ENCODE peak calls at places on chromosome 12, in seven cellular contexts. One of them, this sample, is unnamed.

GRCh38 chr12:67804168-67804567 is 155.6 kb downstream of the DYRK2 start:
- ATAC-seq in CD8-positive, alpha-beta T cell: peak
- ATAC-seq in natural killer cell treated with Interleukin-12 subunit alpha and Interleukin-12 subunit beta and Interleukin-15 and Interleukin-18, amount 100 ng/mL, for 72 hours: peak
- ATAC-seq in activated naive CD8-positive, alpha-beta T cell treated with anti-CD3 and anti-CD28 coated beads, Interleukin-2, amount 10 ng/mL, durations not matched to agents 7 days and 5 days: peak
- ATAC-seq in heart right ventricle: no peak
- ATAC-seq in naive B cell: no peak
- ATAC-seq in Right ventricle myocardium inferior: no peak
- ATAC-seq in this sample: no peak

GRCh38 chr12:43754015-43754414 is 4.6 kb downstream of the PUS7L start:
- ATAC-seq in CD8-positive, alpha-beta T cell: no peak
- ATAC-seq in naive B cell: no peak
- ATAC-seq in activated naive CD8-positive, alpha-beta T cell treated with anti-CD3 and anti-CD28 coated beads, Interleukin-2, amount 10 ng/mL, durations not matched to agents 7 days and 5 days: no peak
- ATAC-seq in heart right ventricle: no peak
- ATAC-seq in Right ventricle myocardium inferior: no peak
- ATAC-seq in natural killer cell treated with Interleukin-12 subunit alpha and Interleukin-12 subunit beta and Interleukin-15 and Interleukin-18, amount 100 ng/mL, for 72 hours: no peak
- ATAC-seq in this sample: no peak

GRCh38 chr12:73352826-73353225 is 1080.7 kb downstream of the TRHDE start:
- ATAC-seq in Right ventricle myocardium inferior: no peak
- ATAC-seq in CD8-positive, alpha-beta T cell: no peak
- ATAC-seq in heart right ventricle: no peak
- ATAC-seq in naive B cell: no peak
- ATAC-seq in natural killer cell treated with Interleukin-12 subunit alpha and Interleukin-12 subunit beta and Interleukin-15 and Interleukin-18, amount 100 ng/mL, for 72 hours: no peak
- ATAC-seq in activated naive CD8-positive, alpha-beta T cell treated with anti-CD3 and anti-CD28 coated beads, Interleukin-2, amount 10 ng/mL, durations not matched to agents 7 days and 5 days: no peak
- ATAC-seq in this sample: no peak

GRCh38 chr12:8076357-8076756 is 5.7 kb upstream of the NECAP1 start:
- ATAC-seq in activated naive CD8-positive, alpha-beta T cell treated with anti-CD3 and anti-CD28 coated beads, Interleukin-2, amount 10 ng/mL, durations not matched to agents 7 days and 5 days: no peak
- ATAC-seq in natural killer cell treated with Interleukin-12 subunit alpha and Interleukin-12 subunit beta and Interleukin-15 and Interleukin-18, amount 100 ng/mL, for 72 hours: no peak
- ATAC-seq in Right ventricle myocardium inferior: no peak
- ATAC-seq in CD8-positive, alpha-beta T cell: no peak
- ATAC-seq in heart right ventricle: no peak
- ATAC-seq in naive B cell: no peak
- ATAC-seq in this sample: no peak

GRCh38 chr12:92547906-92548305 is 154.9 kb upstream of the PLEKHG7 start:
- ATAC-seq in natural killer cell treated with Interleukin-12 subunit alpha and Interleukin-12 subunit beta and Interleukin-15 and Interleukin-18, amount 100 ng/mL, for 72 hours: no peak
- ATAC-seq in Right ventricle myocardium inferior: no peak
- ATAC-seq in naive B cell: no peak
- ATAC-seq in activated naive CD8-positive, alpha-beta T cell treated with anti-CD3 and anti-CD28 coated beads, Interleukin-2, amount 10 ng/mL, durations not matched to agents 7 days and 5 days: no peak
- ATAC-seq in CD8-positive, alpha-beta T cell: no peak
- ATAC-seq in heart right ventricle: no peak
- ATAC-seq in this sample: no peak

GRCh38 chr12:12807970-12808702 is 5.0 kb upstream of the DDX47 start:
- ATAC-seq in CD8-positive, alpha-beta T cell: peak
- ATAC-seq in Right ventricle myocardium inferior: peak
- ATAC-seq in activated naive CD8-positive, alpha-beta T cell treated with anti-CD3 and anti-CD28 coated beads, Interleukin-2, amount 10 ng/mL, durations not matched to agents 7 days and 5 days: peak
- ATAC-seq in naive B cell: peak
- ATAC-seq in heart right ventricle: peak
- ATAC-seq in natural killer cell treated with Interleukin-12 subunit alpha and Interleukin-12 subunit beta and Interleukin-15 and Interleukin-18, amount 100 ng/mL, for 72 hours: peak
- ATAC-seq in this sample: no peak

GRCh38 chr12:2750185-2750584 is 44.6 kb upstream of the FKBP4 start:
- ATAC-seq in naive B cell: no peak
- ATAC-seq in activated naive CD8-positive, alpha-beta T cell treated with anti-CD3 and anti-CD28 coated beads, Interleukin-2, amount 10 ng/mL, durations not matched to agents 7 days and 5 days: no peak
- ATAC-seq in CD8-positive, alpha-beta T cell: no peak
- ATAC-seq in heart right ventricle: no peak
- ATAC-seq in Right ventricle myocardium inferior: no peak
- ATAC-seq in natural killer cell treated with Interleukin-12 subunit alpha and Interleukin-12 subunit beta and Interleukin-15 and Interleukin-18, amount 100 ng/mL, for 72 hours: no peak
- ATAC-seq in this sample: no peak

GRCh38 chr12:96195845-96196451 is 1.8 kb downstream of the ELK3 start:
- ATAC-seq in naive B cell: no peak
- ATAC-seq in activated naive CD8-positive, alpha-beta T cell treated with anti-CD3 and anti-CD28 coated beads, Interleukin-2, amount 10 ng/mL, durations not matched to agents 7 days and 5 days: no peak
- ATAC-seq in Right ventricle myocardium inferior: no peak
- ATAC-seq in natural killer cell treated with Interleukin-12 subunit alpha and Interleukin-12 subunit beta and Interleukin-15 and Interleukin-18, amount 100 ng/mL, for 72 hours: no peak
- ATAC-seq in CD8-positive, alpha-beta T cell: peak
- ATAC-seq in heart right ventricle: peak
- ATAC-seq in this sample: peak

GRCh38 chr12:131230340-131231099 is 276.8 kb downstream of the ADGRD1 start:
- ATAC-seq in Right ventricle myocardium inferior: no peak
- ATAC-seq in naive B cell: no peak
- ATAC-seq in activated naive CD8-positive, alpha-beta T cell treated with anti-CD3 and anti-CD28 coated beads, Interleukin-2, amount 10 ng/mL, durations not matched to agents 7 days and 5 days: no peak
- ATAC-seq in natural killer cell treated with Interleukin-12 subunit alpha and Interleukin-12 subunit beta and Interleukin-15 and Interleukin-18, amount 100 ng/mL, for 72 hours: no peak
- ATAC-seq in heart right ventricle: no peak
- ATAC-seq in CD8-positive, alpha-beta T cell: no peak
- ATAC-seq in this sample: no peak

GRCh38 chr12:32794281-32794680 is 38.6 kb upstream of the YARS2 start:
- ATAC-seq in CD8-positive, alpha-beta T cell: no peak
- ATAC-seq in heart right ventricle: peak
- ATAC-seq in naive B cell: no peak
- ATAC-seq in Right ventricle myocardium inferior: no peak
- ATAC-seq in activated naive CD8-positive, alpha-beta T cell treated with anti-CD3 and anti-CD28 coated beads, Interleukin-2, amount 10 ng/mL, durations not matched to agents 7 days and 5 days: no peak
- ATAC-seq in natural killer cell treated with Interleukin-12 subunit alpha and Interleukin-12 subunit beta and Interleukin-15 and Interleukin-18, amount 100 ng/mL, for 72 hours: no peak
- ATAC-seq in this sample: no peak

GRCh38 chr12:12592930-12593329 is 18.7 kb upstream of the CREBL2 start:
- ATAC-seq in activated naive CD8-positive, alpha-beta T cell treated with anti-CD3 and anti-CD28 coated beads, Interleukin-2, amount 10 ng/mL, durations not matched to agents 7 days and 5 days: no peak
- ATAC-seq in naive B cell: no peak
- ATAC-seq in CD8-positive, alpha-beta T cell: no peak
- ATAC-seq in natural killer cell treated with Interleukin-12 subunit alpha and Interleukin-12 subunit beta and Interleukin-15 and Interleukin-18, amount 100 ng/mL, for 72 hours: no peak
- ATAC-seq in heart right ventricle: no peak
- ATAC-seq in Right ventricle myocardium inferior: no peak
- ATAC-seq in this sample: no peak

GRCh38 chr12:103546959-103547358 is 40.1 kb upstream of the STAB2 start:
- ATAC-seq in Right ventricle myocardium inferior: no peak
- ATAC-seq in natural killer cell treated with Interleukin-12 subunit alpha and Interleukin-12 subunit beta and Interleukin-15 and Interleukin-18, amount 100 ng/mL, for 72 hours: no peak
- ATAC-seq in heart right ventricle: no peak
- ATAC-seq in naive B cell: no peak
- ATAC-seq in activated naive CD8-positive, alpha-beta T cell treated with anti-CD3 and anti-CD28 coated beads, Interleukin-2, amount 10 ng/mL, durations not matched to agents 7 days and 5 days: no peak
- ATAC-seq in CD8-positive, alpha-beta T cell: no peak
- ATAC-seq in this sample: no peak

This sample was measured in esophagus mucosa.